ENCODE peak calls at places on chromosomes 13 and 19, in seven cellular contexts. One of them, this sample, is unnamed.

GRCh38 chr19:45852941-45853340 is 10.0 kb downstream of the SYMPK start:
- DNase-seq in EL: no peak
- DNase-seq in HFF-Myc: no peak
- DNase-seq in NCI-H748 treated with DMSO at 0.1 percent for 48 hours: no peak
- DNase-seq in AG04450: no peak
- DNase-seq in psoas muscle: no peak
- DNase-seq in globus pallidus: no peak
- DNase-seq in this sample: no peak

GRCh38 chr13:20424559-20424852 is 101.2 kb downstream of the CRYL1 start:
- DNase-seq in EL: no peak
- DNase-seq in HFF-Myc: no peak
- DNase-seq in NCI-H748 treated with DMSO at 0.1 percent for 48 hours: no peak
- DNase-seq in AG04450: no peak
- DNase-seq in psoas muscle: no peak
- DNase-seq in globus pallidus: no peak
- DNase-seq in this sample: no peak

GRCh38 chr19:34145741-34146202 is 26.5 kb upstream of the LSM14A start:
- DNase-seq in EL: peak
- DNase-seq in HFF-Myc: peak
- DNase-seq in NCI-H748 treated with DMSO at 0.1 percent for 48 hours: peak
- DNase-seq in AG04450: no peak
- DNase-seq in psoas muscle: no peak
- DNase-seq in globus pallidus: peak
- DNase-seq in this sample: peak

GRCh38 chr19:17125728-17126677 is 50.4 kb downstream of the MYO9B start:
- DNase-seq in EL: no peak
- DNase-seq in HFF-Myc: no peak
- DNase-seq in NCI-H748 treated with DMSO at 0.1 percent for 48 hours: no peak
- DNase-seq in AG04450: no peak
- DNase-seq in psoas muscle: peak
- DNase-seq in globus pallidus: peak
- DNase-seq in this sample: peak

GRCh38 chr19:6216996-6217751 is 62.6 kb downstream of the MLLT1 start:
- DNase-seq in EL: no peak
- DNase-seq in HFF-Myc: no peak
- DNase-seq in NCI-H748 treated with DMSO at 0.1 percent for 48 hours: no peak
- DNase-seq in AG04450: no peak
- DNase-seq in psoas muscle: no peak
- DNase-seq in globus pallidus: no peak
- DNase-seq in this sample: peak

GRCh38 chr19:50266041-50266440 is 62.6 kb downstream of the MYH14 start:
- DNase-seq in EL: no peak
- DNase-seq in HFF-Myc: no peak
- DNase-seq in NCI-H748 treated with DMSO at 0.1 percent for 48 hours: no peak
- DNase-seq in AG04450: no peak
- DNase-seq in psoas muscle: no peak
- DNase-seq in globus pallidus: no peak
- DNase-seq in this sample: no peak

GRCh38 chr13:108402850-108403249 is 133.3 kb downstream of the TNFSF13B start:
- DNase-seq in EL: no peak
- DNase-seq in HFF-Myc: no peak
- DNase-seq in NCI-H748 treated with DMSO at 0.1 percent for 48 hours: no peak
- DNase-seq in AG04450: no peak
- DNase-seq in psoas muscle: no peak
- DNase-seq in globus pallidus: no peak
- DNase-seq in this sample: no peak

GRCh38 chr19:58440556-58440955 is 603 bp upstream of the ZNF132 start:
- DNase-seq in EL: no peak
- DNase-seq in HFF-Myc: no peak
- DNase-seq in NCI-H748 treated with DMSO at 0.1 percent for 48 hours: no peak
- DNase-seq in AG04450: no peak
- DNase-seq in psoas muscle: no peak
- DNase-seq in globus pallidus: no peak
- DNase-seq in this sample: peak

This sample was measured in Ammon's horn.